ENCODE peak calls at places on chromosomes 12 and 14, in four cellular contexts. One of them, this sample, is unnamed.

GRCh38 chr12:69330475-69331473 is 17.4 kb upstream of the LYZ start:
- DNase-seq in GM13977: peak; percentile 26
- DNase-seq in GM10248: peak; percentile 31
- DNase-seq in WTC11: peak; percentile 62
- DNase-seq in this sample: peak; percentile 77

GRCh38 chr12:66196806-66197205 is 7.8 kb downstream of the IRAK3 start:
- DNase-seq in GM13977: peak; percentile 63
- DNase-seq in GM10248: peak; percentile 54
- DNase-seq in WTC11: no peak
- DNase-seq in this sample: peak; percentile 74

GRCh38 chr12:132866251-132866828 is 21.1 kb downstream of the CHFR start:
- DNase-seq in GM13977: no peak
- DNase-seq in GM10248: no peak
- DNase-seq in WTC11: no peak
- DNase-seq in this sample: no peak

GRCh38 chr12:96434107-96434506 is 33.9 kb upstream of the CDK17 start:
- DNase-seq in GM13977: no peak
- DNase-seq in GM10248: peak; percentile 20
- DNase-seq in WTC11: no peak
- DNase-seq in this sample: peak; percentile 38

GRCh38 chr12:67069451-67070306 is 199.5 kb upstream of the CAND1 start:
- DNase-seq in GM13977: peak; percentile 41
- DNase-seq in GM10248: peak; percentile 22
- DNase-seq in WTC11: peak; percentile 74
- DNase-seq in this sample: peak; percentile 55

GRCh38 chr12:91958816-91959215 is 186.8 kb downstream of the BTG1 start:
- DNase-seq in GM13977: no peak
- DNase-seq in GM10248: no peak
- DNase-seq in WTC11: no peak
- DNase-seq in this sample: no peak

GRCh38 chr12:67410667-67411067 is 141.5 kb downstream of the CAND1 start:
- DNase-seq in GM13977: no peak
- DNase-seq in GM10248: no peak
- DNase-seq in WTC11: no peak
- DNase-seq in this sample: no peak

GRCh38 chr12:125151284-125151683 is 86.0 kb downstream of the AACS start:
- DNase-seq in GM13977: no peak
- DNase-seq in GM10248: no peak
- DNase-seq in WTC11: peak; percentile 29
- DNase-seq in this sample: no peak

GRCh38 chr14:54889919-54890318 is 12.7 kb downstream of the GCH1 start:
- DNase-seq in GM13977: no peak
- DNase-seq in GM10248: no peak
- DNase-seq in WTC11: no peak
- DNase-seq in this sample: no peak

GRCh38 chr14:75609606-75610476 is 31.4 kb downstream of the FLVCR2 start:
- DNase-seq in GM13977: no peak
- DNase-seq in GM10248: no peak
- DNase-seq in WTC11: no peak
- DNase-seq in this sample: no peak

GRCh38 chr14:74616507-74616906 is 4.5 kb upstream of the LTBP2 start:
- DNase-seq in GM13977: no peak
- DNase-seq in GM10248: no peak
- DNase-seq in WTC11: no peak
- DNase-seq in this sample: no peak

GRCh38 chr12:75704664-75705063 is 193.3 kb upstream of the KRR1 start:
- DNase-seq in GM13977: no peak
- DNase-seq in GM10248: no peak
- DNase-seq in WTC11: no peak
- DNase-seq in this sample: no peak

GRCh38 chr14:31025335-31026075 is at the start of gene AP4S1:
- DNase-seq in GM13977: peak; percentile 42
- DNase-seq in GM10248: peak; percentile 39
- DNase-seq in WTC11: peak; percentile 53
- DNase-seq in this sample: peak; percentile 62

GRCh38 chr12:122406701-122407154 is 15.7 kb downstream of the CLIP1 start:
- DNase-seq in GM13977: no peak
- DNase-seq in GM10248: no peak
- DNase-seq in WTC11: no peak
- DNase-seq in this sample: peak; percentile 24

GRCh38 chr12:78645956-78646355 is 218.6 kb upstream of the SYT1 start:
- DNase-seq in GM13977: no peak
- DNase-seq in GM10248: no peak
- DNase-seq in WTC11: no peak
- DNase-seq in this sample: no peak

GRCh38 chr12:107929436-107929835 is 154.9 kb downstream of the ASCL4 start:
- DNase-seq in GM13977: peak; percentile 33
- DNase-seq in GM10248: no peak
- DNase-seq in WTC11: no peak
- DNase-seq in this sample: peak; percentile 31

GRCh38 chr12:127162902-127163301 is 1104.1 kb upstream of the TMEM132C start:
- DNase-seq in GM13977: peak; percentile 4
- DNase-seq in GM10248: no peak
- DNase-seq in WTC11: no peak
- DNase-seq in this sample: no peak

GRCh38 chr14:103213331-103213730 is 90.1 kb downstream of the TNFAIP2 start:
- DNase-seq in GM13977: no peak
- DNase-seq in GM10248: no peak
- DNase-seq in WTC11: no peak
- DNase-seq in this sample: no peak

GRCh38 chr12:87652026-87652425 is 377.2 kb downstream of the C12orf50 start:
- DNase-seq in GM13977: no peak
- DNase-seq in GM10248: no peak
- DNase-seq in WTC11: no peak
- DNase-seq in this sample: no peak

GRCh38 chr12:13097526-13097925 is 5.9 kb downstream of the GSG1 start:
- DNase-seq in GM13977: no peak
- DNase-seq in GM10248: no peak
- DNase-seq in WTC11: no peak
- DNase-seq in this sample: no peak

GRCh38 chr12:72031066-72031465 is 92.4 kb downstream of the TPH2 start:
- DNase-seq in GM13977: no peak
- DNase-seq in GM10248: no peak
- DNase-seq in WTC11: no peak
- DNase-seq in this sample: no peak

GRCh38 chr12:18296909-18297280 is 35.6 kb downstream of the PIK3C2G start:
- DNase-seq in GM13977: no peak
- DNase-seq in GM10248: no peak
- DNase-seq in WTC11: no peak
- DNase-seq in this sample: no peak

GRCh38 chr14:56098021-56098420 is 20.2 kb upstream of the PELI2 start:
- DNase-seq in GM13977: no peak
- DNase-seq in GM10248: no peak
- DNase-seq in WTC11: no peak
- DNase-seq in this sample: no peak

GRCh38 chr12:41795066-41795465 is 349.6 kb downstream of the GXYLT1 start:
- DNase-seq in GM13977: no peak
- DNase-seq in GM10248: no peak
- DNase-seq in WTC11: no peak
- DNase-seq in this sample: no peak

GRCh38 chr12:53734425-53734824 is 7.2 kb upstream of the CALCOCO1 start:
- DNase-seq in GM13977: no peak
- DNase-seq in GM10248: no peak
- DNase-seq in WTC11: no peak
- DNase-seq in this sample: no peak

GRCh38 chr12:80792861-80793260 is 76.1 kb downstream of the MYF5 start:
- DNase-seq in GM13977: no peak
- DNase-seq in GM10248: no peak
- DNase-seq in WTC11: no peak
- DNase-seq in this sample: no peak

GRCh38 chr12:129193263-129193871 is 340.1 kb downstream of the GLT1D1 start:
- DNase-seq in GM13977: peak; percentile 33
- DNase-seq in GM10248: no peak
- DNase-seq in WTC11: peak; percentile 32
- DNase-seq in this sample: peak; percentile 12

GRCh38 chr14:21056520-21057163 is 980 bp upstream of the RNASE8 start:
- DNase-seq in GM13977: no peak
- DNase-seq in GM10248: no peak
- DNase-seq in WTC11: no peak
- DNase-seq in this sample: no peak

GRCh38 chr14:21059842-21060589 is 2.4 kb downstream of the RNASE8 start:
- DNase-seq in GM13977: no peak
- DNase-seq in GM10248: no peak
- DNase-seq in WTC11: no peak
- DNase-seq in this sample: no peak

GRCh38 chr14:21055473-21056117 is 2.0 kb upstream of the RNASE8 start:
- DNase-seq in GM13977: no peak
- DNase-seq in GM10248: no peak
- DNase-seq in WTC11: no peak
- DNase-seq in this sample: no peak

GRCh38 chr14:21058903-21059302 is 1.3 kb downstream of the RNASE8 start:
- DNase-seq in GM13977: no peak
- DNase-seq in GM10248: no peak
- DNase-seq in WTC11: no peak
- DNase-seq in this sample: no peak

DNA sequence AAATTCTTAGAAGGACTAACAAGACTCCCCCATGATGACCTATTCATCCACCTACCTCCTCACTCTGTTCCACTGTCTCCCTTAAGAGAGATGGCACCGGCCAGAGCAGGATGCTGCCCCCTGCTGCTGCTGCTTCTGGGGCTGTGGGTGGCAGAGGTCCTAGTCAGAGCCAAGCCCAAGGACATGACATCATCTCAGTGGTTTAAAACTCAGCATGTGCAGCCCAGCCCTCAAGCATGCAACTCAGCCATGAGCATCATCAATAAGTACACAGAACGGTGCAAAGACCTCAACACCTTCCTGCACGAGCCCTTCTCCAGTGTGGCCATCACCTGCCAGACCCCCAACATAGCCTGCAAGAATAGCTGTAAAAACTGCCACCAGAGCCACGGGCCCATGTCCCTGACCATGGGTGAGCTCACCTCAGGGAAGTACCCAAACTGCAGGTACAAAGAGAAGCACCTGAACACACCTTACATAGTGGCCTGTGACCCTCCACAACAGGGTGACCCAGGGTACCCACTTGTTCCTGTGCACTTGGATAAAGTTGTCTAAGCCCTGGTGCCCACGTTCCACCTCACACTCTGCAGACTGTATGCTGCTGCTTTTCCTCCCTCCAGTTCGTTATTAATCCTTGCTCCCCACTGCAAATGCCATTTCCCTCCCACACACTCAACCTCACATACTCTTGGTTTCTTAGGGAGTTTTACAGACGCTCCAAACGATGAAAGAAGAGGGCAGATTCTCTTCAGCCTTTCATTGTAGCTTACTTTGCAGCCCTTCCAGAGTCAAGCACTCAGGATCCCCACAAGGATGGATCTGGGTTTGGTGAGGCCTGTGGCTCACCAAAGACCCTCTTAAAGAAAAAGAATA is at the start of gene RNASE8:
- DNase-seq in GM13977: no peak
- DNase-seq in GM10248: no peak
- DNase-seq in WTC11: no peak
- DNase-seq in this sample: no peak
- TF ChIP-seq CTCF in GM13977: no peak
- TF ChIP-seq CTCF in GM10248: no peak
- TF ChIP-seq CTCF in WTC11: no peak
- TF ChIP-seq CTCF in this sample: no peak

GRCh38 chr12:93563807-93564538 is 8.5 kb upstream of the SOCS2 start:
- DNase-seq in GM13977: peak; percentile 50
- DNase-seq in GM10248: peak; percentile 34
- DNase-seq in WTC11: no peak
- DNase-seq in this sample: peak; percentile 61
- TF ChIP-seq CTCF in GM13977: peak; percentile 64
- TF ChIP-seq CTCF in GM10248: peak; percentile 40
- TF ChIP-seq CTCF in WTC11: no peak
- TF ChIP-seq CTCF in this sample: peak; percentile 76

DNA sequence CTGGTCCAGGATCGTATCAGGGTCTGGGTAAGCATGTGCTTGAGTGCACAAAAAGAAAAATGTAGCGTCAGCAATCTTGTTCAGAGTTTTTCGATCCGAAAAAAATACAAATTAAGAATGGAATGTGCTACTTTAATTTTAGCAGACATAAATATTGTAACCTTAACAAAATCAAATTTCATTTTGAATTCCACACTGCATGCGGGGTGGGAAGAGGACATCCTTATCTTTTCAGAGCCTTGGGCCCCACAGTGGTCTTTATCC is 93.6 kb downstream of the TMEM30B start:
- DNase-seq in GM13977: no peak
- DNase-seq in GM10248: no peak
- DNase-seq in WTC11: no peak
- DNase-seq in this sample: no peak
- TF ChIP-seq CTCF in GM13977: no peak
- TF ChIP-seq CTCF in GM10248: no peak
- TF ChIP-seq CTCF in WTC11: no peak
- TF ChIP-seq CTCF in this sample: no peak

GRCh38 chr14:92382677-92383076 is 59.7 kb downstream of the SLC24A4 start:
- DNase-seq in GM13977: no peak
- DNase-seq in GM10248: no peak
- DNase-seq in WTC11: no peak
- DNase-seq in this sample: no peak
- TF ChIP-seq CTCF in GM13977: no peak
- TF ChIP-seq CTCF in GM10248: no peak
- TF ChIP-seq CTCF in WTC11: no peak
- TF ChIP-seq CTCF in this sample: peak; percentile 45

GRCh38 chr14:36939265-36939664 is 233.1 kb downstream of the SLC25A21 start:
- DNase-seq in GM13977: no peak
- DNase-seq in GM10248: no peak
- DNase-seq in WTC11: no peak
- DNase-seq in this sample: no peak
- TF ChIP-seq CTCF in GM13977: no peak
- TF ChIP-seq CTCF in GM10248: no peak
- TF ChIP-seq CTCF in WTC11: no peak
- TF ChIP-seq CTCF in this sample: no peak

DNA sequence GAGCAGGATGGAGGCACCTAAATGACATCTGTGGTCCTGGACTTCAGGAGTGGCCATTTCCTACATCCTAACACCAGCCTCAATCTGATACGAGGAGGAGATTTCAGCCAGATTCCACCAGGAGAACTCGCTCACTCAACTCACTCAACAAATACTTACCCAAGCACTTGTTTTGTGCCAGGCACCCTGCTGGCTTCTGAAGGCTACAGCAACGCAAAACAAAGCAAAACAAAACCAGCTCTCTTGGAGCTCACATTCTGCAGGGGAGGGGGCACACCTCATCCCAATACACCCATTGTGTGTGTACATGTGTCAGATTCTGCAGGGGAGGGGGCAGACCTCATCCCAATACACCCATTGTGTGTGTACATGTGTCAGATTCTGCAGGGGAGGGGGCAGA is 144.8 kb downstream of the PIWIL1 start:
- DNase-seq in GM13977: no peak
- DNase-seq in GM10248: no peak
- DNase-seq in WTC11: peak; percentile 48
- DNase-seq in this sample: no peak
- TF ChIP-seq CTCF in GM13977: no peak
- TF ChIP-seq CTCF in GM10248: no peak
- TF ChIP-seq CTCF in WTC11: no peak
- TF ChIP-seq CTCF in this sample: no peak

This sample was measured in OCI-LY7.